ENCODE peak calls at places on chromosomes 4 and X, in eight cellular contexts. L, Q, C, A, W, N, U and M are unnamed samples.

GRCh38 chr4:90293320-90293719 is 166.1 kb downstream of the CCSER1 start:
- DNase-seq in N (no peak), C (no peak), W (peak; percentile 14), L (no peak), A (peak; percentile 36), Q (no peak), U (no peak), M (no peak)

GRCh38 chr4:125104616-125105015 is 210.1 kb upstream of the FAT4 start:
- DNase-seq in A (peak; percentile 89), Q (no peak), N (no peak), U (no peak), W (peak; percentile 37), L (no peak), C (no peak), M (no peak)

GRCh38 chr4:71549516-71550160 is 210.8 kb downstream of the SLC4A4 start:
- DNase-seq in Q (no peak), C (no peak), W (no peak), U (no peak), A (no peak), N (no peak), L (no peak), M (no peak)

GRCh38 chr4:109325698-109326097 is 23.2 kb upstream of the COL25A1 start:
- DNase-seq in W (no peak), C (no peak), U (no peak), Q (no peak), A (no peak), N (no peak), L (no peak), M (no peak)

GRCh38 chrX:79325263-79325958 is 41.7 kb downstream of the ITM2A start:
- DNase-seq in U (no peak), Q (peak; percentile 11), C (no peak), A (no peak), L (peak; percentile 0), N (no peak), W (no peak), M (no peak)

GRCh38 chr4:54403700-54404453 is 174.8 kb downstream of the PDGFRA start:
- DNase-seq in U (no peak), A (no peak), Q (no peak), L (no peak), N (no peak), W (no peak), C (no peak), M (no peak)

GRCh38 chr4:8639777-8640720 is 47.5 kb downstream of the CPZ start:
- DNase-seq in L (no peak), A (no peak), N (no peak), C (no peak), Q (peak; percentile 4), W (no peak), U (no peak), M (no peak)

GRCh38 chrX:133444196-133444595 is 28.9 kb upstream of the GPC4 start:
- DNase-seq in C (no peak), L (no peak), U (no peak), N (no peak), A (no peak), Q (no peak), W (no peak), M (no peak)

GRCh38 chrX:128759745-128760144 is 707.5 kb upstream of the ACTRT1 start:
- DNase-seq in A (peak; percentile 54), Q (no peak), C (no peak), N (no peak), W (no peak), L (no peak), U (no peak), M (no peak)